ENCODE peak calls at places on chromosomes 3 and 15, in eight cellular contexts. Z is AG04450, O is K562, K is AG10803, P is fibroblast of lung, Y is A673, S is IMR-90, W is brain microvascular endothelial cell. J is an unnamed sample.

GRCh38 chr3:9787714-9788113 is 4.6 kb downstream of the TADA3 start:
- DNase-seq in O (peak), P (no peak), K (no peak), S (peak), Y (no peak), W (peak), Z (no peak), J (no peak)

GRCh38 chr3:171192176-171192854 is 165.8 kb upstream of the SLC2A2 start:
- DNase-seq in P (peak), K (peak), Y (no peak), S (peak), Z (peak), W (peak), O (peak), J (no peak)

GRCh38 chr15:95887666-95888480 is 442.6 kb upstream of the NR2F2 start:
- DNase-seq in P (no peak), K (no peak), W (no peak), Y (no peak), S (peak), Z (no peak), O (no peak), J (no peak)

GRCh38 chr3:64196236-64196929 is 28.9 kb downstream of the PRICKLE2 start:
- DNase-seq in Y (peak), Z (no peak), P (no peak), W (no peak), S (no peak), O (no peak), K (no peak), J (no peak)

GRCh38 chr3:114527036-114527644 is 233.3 kb downstream of the TIGIT start:
- DNase-seq in P (peak), S (peak), W (no peak), K (peak), Z (no peak), Y (peak), O (peak), J (peak)

GRCh38 chr15:85059734-85060133 is 78.1 kb downstream of the PDE8A start:
- DNase-seq in Y (no peak), P (no peak), O (no peak), S (no peak), W (no peak), K (no peak), Z (no peak), J (no peak)

GRCh38 chr3:9500108-9501050 is 53.2 kb downstream of the LHFPL4 start:
- DNase-seq in S (peak), Y (peak), O (peak), Z (no peak), W (peak), K (peak), P (peak), J (peak)

GRCh38 chr3:147409143-147410121 is at the start of gene ZIC1:
- DNase-seq in W (peak), S (no peak), K (peak), Y (no peak), Z (no peak), P (no peak), O (no peak), J (no peak)

GRCh38 chr15:100338971-100339444 is 2.8 kb downstream of the ADAMTS17 start:
- DNase-seq in W (peak), O (peak), P (peak), Y (peak), K (peak), Z (no peak), S (peak), J (no peak)

GRCh38 chr3:19972056-19972455 is 25.2 kb downstream of the RAB5A start:
- DNase-seq in Y (no peak), K (peak), O (no peak), S (peak), W (no peak), Z (no peak), P (peak), J (no peak)

GRCh38 chr3:111335512-111335911 is 206.5 kb upstream of the CD96 start:
- DNase-seq in Y (no peak), S (no peak), Z (no peak), P (no peak), O (no peak), K (no peak), W (no peak), J (no peak)

GRCh38 chr3:85576091-85576690 is 617.4 kb downstream of the CADM2 start:
- DNase-seq in S (peak), K (peak), W (peak), O (peak), Z (peak), P (peak), Y (peak), J (peak)

GRCh38 chr3:37498126-37499039 is 324.0 kb upstream of the LRRFIP2 start:
- DNase-seq in Y (no peak), S (no peak), K (no peak), Z (no peak), O (no peak), P (no peak), W (no peak), J (no peak)

GRCh38 chr3:46866720-46867549 is 3.7 kb upstream of the MYL3 start:
- DNase-seq in W (peak), Z (no peak), O (peak), P (peak), Y (peak), S (peak), K (peak), J (peak)

GRCh38 chr3:175057406-175057805 is 198.3 kb downstream of the NAALADL2 start:
- DNase-seq in O (no peak), Z (no peak), W (no peak), K (peak), Y (peak), P (no peak), S (no peak), J (no peak)

GRCh38 chr3:159266779-159267178 is 464.9 kb downstream of the MFSD1 start:
- DNase-seq in P (peak), Y (peak), W (no peak), O (peak), K (peak), Z (no peak), S (peak), J (no peak)

GRCh38 chr15:53910236-53910849 is 67.9 kb upstream of the UNC13C start:
- DNase-seq in O (no peak), W (no peak), Y (no peak), S (no peak), P (no peak), Z (no peak), K (no peak), J (no peak)

GRCh38 chr3:155948476-155948875 is 78.0 kb downstream of the GMPS start:
- DNase-seq in Z (no peak), K (peak), O (no peak), S (peak), Y (no peak), P (no peak), W (peak), J (no peak)

GRCh38 chr15:80567721-80568157 is 127.4 kb upstream of the ABHD17C start:
- DNase-seq in Z (peak), W (peak), S (peak), P (peak), Y (peak), O (peak), K (peak), J (peak)

GRCh38 chr15:79779739-79780138 is 117.1 kb downstream of the MTHFS start:
- DNase-seq in S (no peak), P (no peak), Z (no peak), W (no peak), Y (no peak), K (no peak), O (no peak), J (no peak)

GRCh38 chr3:122676759-122677158 is 3.9 kb upstream of the PARP14 start:
- DNase-seq in O (no peak), Y (no peak), P (peak), K (no peak), S (peak), Z (no peak), W (peak), J (no peak)

GRCh38 chr3:183220828-183221227 is 32.2 kb upstream of the B3GNT5 start:
- DNase-seq in W (no peak), P (peak), O (no peak), K (no peak), Z (no peak), S (no peak), Y (no peak), J (no peak)

GRCh38 chr3:153756816-153757215 is 364.4 kb upstream of the ARHGEF26 start:
- DNase-seq in W (no peak), O (no peak), Z (no peak), S (no peak), K (peak), Y (no peak), P (peak), J (no peak)

GRCh38 chr15:38453971-38454686 is at the start of gene FAM98B:
- DNase-seq in W (peak), K (peak), Z (peak), P (peak), O (peak), S (peak), Y (peak), J (peak)

GRCh38 chr15:33789141-33789540 is 179.2 kb upstream of the CHRM5 start:
- DNase-seq in Z (no peak), S (peak), Y (peak), W (peak), P (peak), K (peak), O (no peak), J (no peak)

GRCh38 chr3:167867981-167868380 is 132.5 kb downstream of the SERPINI1 start:
- DNase-seq in S (no peak), K (no peak), Y (no peak), P (no peak), Z (no peak), O (no peak), W (no peak), J (no peak)

GRCh38 chr3:152402698-152403456 is 134.1 kb downstream of the MBNL1 start:
- DNase-seq in K (peak), W (no peak), S (peak), P (no peak), Y (no peak), O (peak), Z (no peak), J (no peak)

GRCh38 chr15:70033529-70034140 is 64.1 kb downstream of the TLE3 start:
- DNase-seq in Z (no peak), P (peak), K (peak), S (peak), W (peak), O (no peak), Y (peak), J (no peak)

GRCh38 chr3:40873456-40873855 is 325.8 kb upstream of the CTNNB1 start:
- DNase-seq in Y (no peak), K (no peak), W (no peak), Z (no peak), S (no peak), P (no peak), O (no peak), J (no peak)

GRCh38 chr3:189229421-189229820 is 57.6 kb downstream of the TPRG1 start:
- DNase-seq in Y (no peak), W (no peak), S (no peak), O (no peak), P (no peak), Z (no peak), K (no peak), J (peak)

GRCh38 chr3:101823525-101823924 is 25.8 kb upstream of the NFKBIZ start:
- DNase-seq in K (peak), Z (no peak), S (no peak), Y (no peak), P (no peak), O (no peak), W (no peak), J (no peak)

GRCh38 chr3:129663045-129663446 is 56.6 kb upstream of the PLXND1 start:
- DNase-seq in Y (no peak), O (no peak), K (peak), W (no peak), S (no peak), P (no peak), Z (no peak), J (no peak)

GRCh38 chr3:102054543-102054942 is 205.2 kb downstream of the NFKBIZ start:
- DNase-seq in Z (no peak), Y (no peak), O (no peak), K (no peak), S (no peak), W (no peak), P (no peak), J (no peak)

GRCh38 chr3:40800343-40800742 is 275.6 kb downstream of the ZNF621 start:
- DNase-seq in Y (no peak), O (no peak), S (peak), P (peak), Z (peak), W (peak), K (peak), J (no peak)

DNA sequence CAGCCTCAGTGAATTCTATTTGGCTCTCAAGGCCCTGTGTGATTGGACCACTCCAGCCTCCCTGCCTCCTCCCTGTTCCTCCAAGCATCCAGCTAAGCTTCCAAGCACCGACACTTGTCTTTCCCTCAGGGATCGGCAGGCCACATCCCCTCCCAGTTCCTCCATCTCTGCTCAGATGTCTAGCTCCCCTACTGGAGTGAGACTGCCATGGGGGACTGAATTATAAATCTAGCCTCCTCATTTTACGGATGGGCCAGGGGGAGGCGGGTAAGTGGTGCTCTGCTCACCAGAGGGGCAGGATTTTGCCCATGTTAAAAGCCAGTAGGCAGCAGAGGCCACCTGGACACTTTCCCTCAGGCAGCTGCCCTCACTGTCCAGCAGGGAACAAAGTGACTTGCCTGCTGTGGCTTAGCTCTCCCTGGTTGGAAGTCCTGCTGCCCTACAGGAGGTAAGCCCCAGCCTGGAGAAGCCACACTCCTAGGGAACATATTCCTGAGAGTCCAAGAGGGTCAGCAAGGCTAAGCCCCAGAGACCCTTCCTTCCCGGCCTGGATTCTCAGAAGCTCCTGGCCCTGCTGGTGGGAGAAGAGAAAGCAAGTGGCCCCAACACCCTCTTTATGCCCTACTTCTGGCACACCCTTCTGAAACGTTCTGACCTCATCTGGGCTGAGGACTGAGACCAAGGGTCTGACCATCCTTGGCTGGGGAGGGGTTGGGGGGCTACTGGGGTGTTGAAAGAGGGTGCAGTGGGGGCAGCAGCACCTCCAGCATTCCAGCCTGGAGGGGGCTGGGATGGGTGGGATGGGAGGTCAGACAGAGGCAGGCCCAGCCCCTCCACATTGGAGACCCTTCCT is 9.1 kb upstream of the HHATL start:
- DNase-seq in P (no peak), W (no peak), O (no peak), S (no peak), Z (no peak), K (no peak), Y (peak), J (no peak)
- TF ChIP-seq CTCF in P (no peak), W (peak), O (no peak), S (no peak), Z (peak), K (no peak), Y (no peak), J (no peak)

GRCh38 chr3:70539908-70540307 is 227.5 kb upstream of the MDFIC2 start:
- DNase-seq in W (no peak), P (no peak), Z (no peak), O (peak), S (no peak), Y (peak), K (no peak), J (no peak)
- TF ChIP-seq CTCF in W (peak), P (no peak), Z (no peak), O (peak), S (no peak), Y (peak), K (no peak), J (peak)

GRCh38 chr15:101578443-101578894 is 73.7 kb downstream of the TM2D3 start:
- DNase-seq in W (no peak), Y (peak), O (peak), S (no peak), K (peak), P (no peak), Z (no peak), J (peak)
- TF ChIP-seq CTCF in W (peak), Y (peak), O (peak), S (peak), K (peak), P (peak), Z (peak), J (peak)

DNA sequence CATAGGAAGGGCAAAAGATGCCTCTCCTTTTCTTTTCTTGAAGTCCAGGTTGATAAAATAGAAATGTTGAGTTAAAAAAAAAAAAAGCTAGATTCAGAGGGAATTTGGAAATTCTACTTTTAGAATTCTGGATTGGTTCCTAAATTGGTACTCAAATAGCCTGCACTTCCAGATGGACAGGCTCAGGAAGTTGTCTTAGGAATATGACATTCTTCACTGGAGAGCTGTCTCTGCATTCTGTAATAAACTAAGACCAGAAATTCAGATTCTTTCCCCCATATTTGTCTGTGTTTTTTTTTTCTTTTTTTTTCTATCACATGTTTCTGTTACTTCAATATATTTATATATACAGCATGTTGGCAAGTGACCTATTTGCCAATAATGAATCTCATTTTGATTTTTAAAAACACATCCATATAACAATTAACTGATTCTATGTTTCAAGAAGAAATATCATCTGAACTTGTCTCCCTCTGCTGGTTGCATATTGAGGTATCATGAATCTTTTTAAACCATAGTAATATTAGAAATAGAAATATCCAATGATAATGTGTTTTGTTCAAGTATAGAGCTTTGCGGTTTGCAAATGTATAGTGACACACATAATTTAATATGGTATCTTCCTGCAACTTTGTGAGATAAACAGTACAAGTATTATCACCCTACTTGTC is 8.5 kb upstream of the LSAMP start:
- DNase-seq in W (no peak), Y (peak), P (peak), O (no peak), K (peak), S (peak), Z (no peak), J (no peak)
- TF ChIP-seq CTCF in W (peak), Y (peak), P (no peak), O (no peak), K (peak), S (peak), Z (peak), J (no peak)

DNA sequence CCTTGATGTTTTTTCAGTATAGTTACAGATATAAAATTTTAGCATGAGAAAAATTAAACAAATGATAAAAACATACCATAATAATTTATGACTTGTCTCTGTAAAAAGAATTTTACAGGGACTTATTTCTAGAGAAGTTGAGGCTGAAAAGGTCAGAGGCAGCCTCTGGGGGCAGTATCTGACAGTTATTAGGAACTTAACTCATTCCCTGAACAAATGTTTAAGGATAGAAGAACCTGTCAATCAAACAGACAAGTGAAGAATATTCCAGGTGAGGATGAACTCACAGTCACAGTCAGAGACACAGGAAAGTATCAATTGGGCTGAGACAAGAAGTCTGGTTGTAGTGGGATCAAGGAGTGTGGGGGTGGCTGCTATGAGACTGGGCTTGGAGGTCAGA is 7.3 kb downstream of the MYLK start:
- DNase-seq in S (no peak), W (no peak), O (no peak), Y (no peak), Z (no peak), P (no peak), K (no peak), J (no peak)
- TF ChIP-seq CTCF in S (peak), W (peak), O (peak), Y (peak), Z (peak), P (no peak), K (peak), J (no peak)

DNA sequence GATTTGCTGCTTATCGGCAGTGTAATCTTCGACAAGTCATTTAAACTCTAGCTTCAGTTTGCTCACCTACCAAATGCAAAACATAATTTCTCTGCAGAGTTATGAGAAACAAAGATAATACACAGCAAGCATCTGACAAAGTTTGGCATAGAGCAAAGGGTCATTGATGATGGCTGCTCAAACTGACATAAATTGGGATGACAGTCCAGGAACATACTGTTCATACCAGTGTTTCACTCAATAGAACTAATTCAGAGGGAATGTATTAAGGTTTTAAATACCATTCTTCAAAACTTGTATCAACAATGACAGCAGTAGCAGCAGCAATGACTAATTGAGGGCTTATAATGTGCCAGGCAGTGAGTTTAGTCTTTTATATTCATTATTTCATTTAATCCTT is 137.6 kb downstream of the SPATA16 start:
- DNase-seq in S (no peak), Y (no peak), Z (no peak), O (no peak), K (no peak), P (no peak), W (no peak), J (no peak)
- TF ChIP-seq CTCF in S (no peak), Y (no peak), Z (no peak), O (no peak), K (no peak), P (no peak), W (no peak), J (no peak)

DNA sequence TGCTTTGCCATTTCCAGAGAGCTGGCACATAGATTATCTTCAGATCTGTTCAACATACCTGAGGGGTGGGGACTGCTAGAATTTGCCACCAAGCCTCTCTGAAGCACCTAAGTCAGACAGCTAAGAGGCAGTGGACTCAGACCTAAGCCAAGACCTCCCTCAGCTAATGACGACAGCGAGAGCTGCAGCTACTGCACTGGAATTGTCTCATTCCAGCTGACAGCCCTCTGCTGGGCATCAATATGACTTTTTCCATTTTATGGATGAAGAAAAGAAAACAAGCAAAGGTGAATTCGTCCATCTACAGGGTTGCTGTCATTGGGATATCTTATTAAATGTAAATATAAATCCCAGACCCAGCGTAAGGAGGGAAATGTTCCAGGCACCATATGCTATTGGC is 85.3 kb upstream of the LRTM1 start:
- DNase-seq in P (peak), S (peak), W (peak), O (peak), K (peak), Y (no peak), Z (no peak), J (no peak)
- TF ChIP-seq CTCF in P (no peak), S (peak), W (peak), O (no peak), K (peak), Y (no peak), Z (peak), J (no peak)

J was measured in GM10248.